ENCODE peak calls at places on chromosomes 4 and X, in six cellular contexts. H, M, L, P, G and J are unnamed samples.

GRCh38 chrX:57286507-57287251 is at the start of gene FAAH2:
- DNase-seq in H (no peak), M (peak), L (peak), P (no peak), G (peak), J (no peak)

GRCh38 chr4:98341309-98341708 is 80.1 kb downstream of the RAP1GDS1 start:
- DNase-seq in H (peak), M (no peak), L (no peak), P (no peak), G (no peak), J (no peak)

GRCh38 chrX:23756165-23756564 is 13.1 kb upstream of the ACOT9 start:
- DNase-seq in H (peak), M (peak), L (peak), P (no peak), G (peak), J (peak)

GRCh38 chrX:22748093-22748999 is 251.4 kb upstream of the DDX53 start:
- DNase-seq in H (peak), M (peak), L (peak), P (peak), G (no peak), J (peak)

GRCh38 chr4:69025999-69026387 is 70.3 kb upstream of the UGT2B7 start:
- DNase-seq in H (no peak), M (no peak), L (no peak), P (no peak), G (no peak), J (no peak)

GRCh38 chr4:93659629-93660028 is 168.9 kb upstream of the ATOH1 start:
- DNase-seq in H (no peak), M (no peak), L (no peak), P (no peak), G (no peak), J (no peak)

GRCh38 chrX:87140800-87141483 is 376.7 kb upstream of the KLHL4 start:
- DNase-seq in H (no peak), M (no peak), L (no peak), P (no peak), G (no peak), J (no peak)

GRCh38 chrX:139483721-139484120 is 46.8 kb upstream of the F9 start:
- DNase-seq in H (no peak), M (no peak), L (no peak), P (no peak), G (no peak), J (no peak)

GRCh38 chr4:7075962-7076693 is 8.3 kb upstream of the GRPEL1 start:
- DNase-seq in H (peak), M (peak), L (no peak), P (no peak), G (no peak), J (no peak)

GRCh38 chrX:17030092-17030491 is 83.6 kb downstream of the REPS2 start:
- DNase-seq in H (no peak), M (no peak), L (no peak), P (no peak), G (no peak), J (peak)

GRCh38 chr4:173237152-173237551 is 68.5 kb downstream of the GALNT7 start:
- DNase-seq in H (peak), M (no peak), L (peak), P (no peak), G (no peak), J (no peak)

GRCh38 chr4:86302242-86302641 is 57.6 kb downstream of the MAPK10 start:
- DNase-seq in H (peak), M (peak), L (no peak), P (no peak), G (no peak), J (no peak)

GRCh38 chr4:123699823-123700822 is 303.5 kb downstream of the SPRY1 start:
- DNase-seq in H (no peak), M (peak), L (no peak), P (no peak), G (no peak), J (no peak)
- TF ChIP-seq GABPA in H (no peak), M (no peak), L (no peak), P (no peak), G (no peak), J (no peak)

DNA sequence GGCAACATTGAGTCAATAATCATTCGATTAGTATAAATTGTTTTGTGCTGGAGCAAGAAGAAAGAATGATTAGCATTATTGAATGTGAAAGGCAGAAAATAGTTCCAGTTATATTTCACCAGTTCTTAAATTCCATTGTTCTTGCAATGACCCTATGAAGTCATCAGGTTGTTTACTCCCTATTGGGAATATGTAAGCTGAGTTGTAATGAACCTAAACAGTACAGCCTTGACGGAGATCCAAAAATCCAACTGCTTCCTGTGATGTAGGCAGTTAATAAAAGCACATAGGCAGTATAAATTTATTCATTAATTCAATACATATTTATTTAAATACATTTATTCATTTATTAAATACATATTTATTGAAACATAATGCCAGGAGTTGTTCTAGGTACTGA is 947.5 kb downstream of the PCDH7 start:
- DNase-seq in H (no peak), M (no peak), L (no peak), P (no peak), G (no peak), J (no peak)
- TF ChIP-seq GABPA in H (no peak), M (no peak), L (no peak), P (no peak), G (no peak), J (no peak)

GRCh38 chr4:15130441-15130840 is 128.2 kb downstream of the CPEB2 start:
- DNase-seq in H (no peak), M (no peak), L (no peak), P (no peak), G (no peak), J (no peak)
- TF ChIP-seq GABPA in H (no peak), M (no peak), L (no peak), P (no peak), G (no peak), J (no peak)

GRCh38 chr4:103499094-103499493 is 220.7 kb downstream of the TACR3 start:
- DNase-seq in H (no peak), M (no peak), L (no peak), P (no peak), G (no peak), J (no peak)

GRCh38 chr4:103497692-103498091 is 222.1 kb downstream of the TACR3 start:
- DNase-seq in H (no peak), M (no peak), L (no peak), P (no peak), G (peak), J (no peak)

GRCh38 chr4:103498161-103499070 is 221.4 kb downstream of the TACR3 start:
- DNase-seq in H (no peak), M (no peak), L (no peak), P (no peak), G (peak), J (no peak)

GRCh38 chr4:103496800-103497199 is 223.0 kb downstream of the TACR3 start:
- DNase-seq in H (no peak), M (no peak), L (no peak), P (no peak), G (no peak), J (no peak)

GRCh38 chr4:103493450-103494159 is 226.2 kb downstream of the TACR3 start:
- DNase-seq in H (no peak), M (no peak), L (no peak), P (no peak), G (no peak), J (no peak)
- TF ChIP-seq GABPA in H (no peak), M (no peak), L (no peak), P (no peak), G (no peak), J (no peak)

GRCh38 chr4:3324093-3324815 is 31.4 kb downstream of the RGS12 start:
- DNase-seq in H (no peak), M (no peak), L (peak), P (peak), G (no peak), J (no peak)

GRCh38 chr4:3320361-3321023 is 27.7 kb downstream of the RGS12 start:
- DNase-seq in H (no peak), M (no peak), L (no peak), P (no peak), G (no peak), J (no peak)

GRCh38 chr4:3323071-3323481 is 30.3 kb downstream of the RGS12 start:
- DNase-seq in H (no peak), M (peak), L (no peak), P (no peak), G (no peak), J (no peak)

GRCh38 chr4:3321295-3321889 is 28.6 kb downstream of the RGS12 start:
- DNase-seq in H (peak), M (no peak), L (no peak), P (no peak), G (no peak), J (no peak)

DNA sequence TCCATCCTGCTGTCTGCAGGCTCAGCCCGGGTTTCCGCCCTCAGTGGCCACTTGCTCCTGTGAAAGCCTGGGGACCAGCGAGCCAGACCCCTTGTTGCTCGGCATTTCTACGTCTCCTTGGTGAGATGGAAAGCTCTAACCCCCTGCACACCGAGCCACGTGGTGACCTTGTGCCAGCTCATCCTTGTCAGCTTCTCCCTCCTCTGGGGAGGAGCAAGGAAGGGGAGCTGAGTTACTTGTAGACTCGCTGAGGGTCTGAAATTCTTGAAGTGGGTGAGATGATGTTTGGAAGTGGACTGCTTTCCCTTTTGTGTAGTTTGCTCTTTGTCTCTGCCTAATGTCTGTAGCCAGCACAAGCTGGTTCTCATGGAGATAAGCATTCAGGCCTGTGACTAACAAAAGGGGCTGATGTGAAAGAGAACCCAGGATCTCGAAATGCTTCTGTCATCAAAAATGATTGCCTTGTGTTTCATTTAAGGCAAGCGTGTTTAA is 29.3 kb downstream of the RGS12 start:
- DNase-seq in H (no peak), M (no peak), L (no peak), P (no peak), G (no peak), J (no peak)
- TF ChIP-seq GABPA in H (no peak), M (no peak), L (no peak), P (no peak), G (no peak), J (no peak)

GRCh38 chr4:24655971-24656370 is 71.6 kb upstream of the DHX15 start:
- DNase-seq in H (no peak), M (no peak), L (no peak), P (no peak), G (no peak), J (no peak)

GRCh38 chr4:24656906-24657305 is 72.6 kb upstream of the DHX15 start:
- DNase-seq in H (no peak), M (no peak), L (no peak), P (no peak), G (no peak), J (no peak)

GRCh38 chr4:24657768-24658617 is 73.6 kb upstream of the DHX15 start:
- DNase-seq in H (no peak), M (peak), L (no peak), P (no peak), G (peak), J (peak)

GRCh38 chr4:24662065-24662464 is 77.7 kb upstream of the DHX15 start:
- DNase-seq in H (no peak), M (no peak), L (no peak), P (peak), G (no peak), J (no peak)

GRCh38 chr4:24659241-24659961 is 75.0 kb upstream of the DHX15 start:
- DNase-seq in H (no peak), M (no peak), L (no peak), P (no peak), G (no peak), J (no peak)
- TF ChIP-seq GABPA in H (no peak), M (no peak), L (no peak), P (no peak), G (no peak), J (no peak)

GRCh38 chrX:113699939-113700338 is 859.3 kb upstream of the AMOT start:
- DNase-seq in H (no peak), M (no peak), L (no peak), P (no peak), G (no peak), J (no peak)
- TF ChIP-seq GABPA in H (no peak), M (no peak), L (no peak), P (no peak), G (no peak), J (no peak)

GRCh38 chrX:15989716-15990115 is 133.6 kb upstream of the GRPR start:
- DNase-seq in H (no peak), M (no peak), L (no peak), P (no peak), G (no peak), J (no peak)
- TF ChIP-seq GABPA in H (no peak), M (no peak), L (no peak), P (no peak), G (no peak), J (no peak)

GRCh38 chrX:77785746-77786548 is at the start of gene ATRX:
- DNase-seq in H (peak), M (peak), L (peak), P (peak), G (peak), J (peak)

GRCh38 chrX:77779695-77780094 is 6.3 kb downstream of the ATRX start:
- DNase-seq in H (no peak), M (no peak), L (no peak), P (no peak), G (no peak), J (no peak)

GRCh38 chrX:77788050-77788449 is 2.0 kb upstream of the ATRX start:
- DNase-seq in H (no peak), M (peak), L (no peak), P (no peak), G (no peak), J (no peak)

DNA sequence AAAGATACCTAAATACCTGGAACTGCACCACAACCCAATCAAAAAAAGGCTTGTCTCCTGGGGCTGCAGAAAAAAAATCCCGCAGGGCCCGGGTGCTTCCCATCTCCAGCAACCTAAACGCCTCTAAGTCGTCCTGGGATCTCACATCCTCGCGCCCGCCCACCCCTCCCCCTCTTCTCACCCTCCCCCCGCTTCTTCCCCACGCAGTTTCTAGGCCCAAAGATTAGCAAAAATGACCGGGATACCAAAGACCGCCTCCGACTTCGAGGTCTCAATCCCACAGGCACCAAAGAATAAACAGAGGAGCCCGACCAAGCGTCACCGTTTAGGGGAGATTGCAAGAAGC is 643 bp downstream of the ATRX start:
- DNase-seq in H (peak), M (no peak), L (peak), P (no peak), G (no peak), J (no peak)
- TF ChIP-seq GABPA in H (no peak), M (no peak), L (no peak), P (no peak), G (no peak), J (no peak)

GRCh38 chrX:2572740-2573139 is 72.0 kb upstream of the DHRSX start:
- DNase-seq in H (no peak), M (peak), L (no peak), P (no peak), G (no peak), J (no peak)

GRCh38 chrX:2577844-2578444 is 77.2 kb upstream of the DHRSX start:
- DNase-seq in H (no peak), M (no peak), L (no peak), P (no peak), G (no peak), J (no peak)

GRCh38 chrX:2574271-2574670 is 73.5 kb upstream of the DHRSX start:
- DNase-seq in H (no peak), M (no peak), L (no peak), P (no peak), G (no peak), J (no peak)

GRCh38 chrX:2578864-2579263 is 78.1 kb upstream of the DHRSX start:
- DNase-seq in H (no peak), M (peak), L (no peak), P (no peak), G (no peak), J (no peak)

DNA sequence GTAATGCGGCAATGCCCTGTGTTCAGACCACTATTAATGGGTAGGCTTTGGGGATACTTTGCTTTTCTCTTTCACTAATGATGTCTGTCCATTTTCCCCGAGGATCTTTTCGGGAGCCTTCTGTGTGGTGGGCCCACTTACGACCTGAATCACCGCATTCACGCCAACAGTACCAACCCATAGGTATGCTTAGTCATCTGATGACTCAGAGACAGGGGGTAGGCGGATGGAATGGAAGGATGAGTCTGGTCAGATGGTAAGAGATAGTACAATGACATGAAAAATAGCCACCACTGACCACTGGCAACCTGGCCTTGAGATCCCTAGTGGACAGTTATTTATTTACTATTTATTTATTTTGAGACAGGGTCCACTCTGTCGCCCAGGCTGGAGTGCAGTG is 76.0 kb upstream of the DHRSX start:
- DNase-seq in H (no peak), M (peak), L (peak), P (no peak), G (no peak), J (no peak)
- TF ChIP-seq GABPA in H (no peak), M (no peak), L (no peak), P (no peak), G (no peak), J (no peak)